ENCODE peak calls at places on chromosomes 4 and X, in seven cellular contexts. B is upper lobe of right lung; D is H7; L is PC-3; Y is testis; O is SK-N-SH; U is CD8-positive, alpha-beta memory T cell. J is an unnamed sample.

GRCh38 chrX:41406211-41406610 is 40.9 kb upstream of the NYX start:
- DNase-seq in B (no peak), D (no peak), L (peak; percentile 47), Y (no peak), O (no peak), U (no peak), J (no peak)

GRCh38 chrX:47644557-47645091 is 5.7 kb downstream of the ELK1 start:
- DNase-seq in B (no peak), D (peak; percentile 81), L (peak; percentile 17), Y (no peak), O (peak; percentile 65), U (no peak), J (no peak)

GRCh38 chr4:106478152-106478551 is 109.6 kb upstream of the GIMD1 start:
- DNase-seq in B (no peak), D (no peak), L (no peak), Y (no peak), O (no peak), U (no peak), J (no peak)

GRCh38 chr4:183391204-183391603 is 53.2 kb upstream of the CDKN2AIP start:
- DNase-seq in B (no peak), D (no peak), L (no peak), Y (no peak), O (no peak), U (no peak), J (no peak)

GRCh38 chr4:182799515-182800215 is 117.5 kb downstream of the DCTD start:
- DNase-seq in B (no peak), D (peak; percentile 43), L (no peak), Y (peak; percentile 53), O (no peak), U (no peak), J (no peak)

GRCh38 chr4:100986360-100986868 is 360.9 kb downstream of the PPP3CA start:
- DNase-seq in B (no peak), D (no peak), L (no peak), Y (no peak), O (no peak), U (no peak), J (no peak)

GRCh38 chr4:13917010-13917409 is 289.5 kb upstream of the BOD1L1 start:
- DNase-seq in B (no peak), D (no peak), L (no peak), Y (no peak), O (no peak), U (no peak), J (no peak)

GRCh38 chr4:159106636-159107035 is 3.8 kb downstream of the RAPGEF2 start:
- DNase-seq in B (no peak), D (no peak), L (no peak), Y (no peak), O (no peak), U (no peak), J (no peak)

GRCh38 chr4:90207887-90208454 is 80.8 kb downstream of the CCSER1 start:
- DNase-seq in B (no peak), D (no peak), L (no peak), Y (no peak), O (no peak), U (no peak), J (no peak)

GRCh38 chr4:6118201-6118600 is 82.1 kb downstream of the JAKMIP1 start:
- DNase-seq in B (peak; percentile 22), D (no peak), L (no peak), Y (no peak), O (no peak), U (no peak), J (no peak)

GRCh38 chr4:100935090-100935489 is 412.2 kb downstream of the PPP3CA start:
- DNase-seq in B (no peak), D (no peak), L (peak; percentile 44), Y (peak; percentile 16), O (peak; percentile 9), U (no peak), J (no peak)

GRCh38 chr4:11426716-11427115 is 2.0 kb downstream of the HS3ST1 start:
- DNase-seq in B (no peak), D (no peak), L (no peak), Y (no peak), O (no peak), U (no peak), J (no peak)

GRCh38 chr4:41428941-41429669 is 108.9 kb upstream of the LIMCH1 start:
- DNase-seq in B (no peak), D (no peak), L (no peak), Y (no peak), O (no peak), U (no peak), J (no peak)

GRCh38 chr4:40254961-40255721 is 58.3 kb downstream of the RHOH start:
- DNase-seq in B (no peak), D (no peak), L (peak; percentile 39), Y (no peak), O (no peak), U (no peak), J (no peak)

GRCh38 chrX:47218920-47219815 is 687 bp downstream of the CDK16 start:
- DNase-seq in B (peak; percentile 79), D (peak; percentile 89), L (no peak), Y (peak; percentile 26), O (peak; percentile 71), U (peak; percentile 47), J (peak; percentile 57)

GRCh38 chr4:153651041-153651960 is 32.8 kb upstream of the TLR2 start:
- DNase-seq in B (peak; percentile 74), D (no peak), L (peak; percentile 28), Y (peak; percentile 35), O (no peak), U (peak; percentile 31), J (no peak)

GRCh38 chrX:134026732-134027311 is 41.4 kb upstream of the GPC3 start:
- DNase-seq in B (no peak), D (peak; percentile 48), L (peak; percentile 56), Y (peak; percentile 46), O (peak; percentile 31), U (peak; percentile 11), J (peak; percentile 15)

GRCh38 chr4:176949022-176949421 is 156.3 kb upstream of the VEGFC start:
- DNase-seq in B (peak; percentile 62), D (no peak), L (no peak), Y (no peak), O (no peak), U (no peak), J (no peak)

GRCh38 chr4:105714071-105714521 is 5.5 kb downstream of the GSTCD start:
- DNase-seq in B (no peak), D (no peak), L (peak; percentile 52), Y (no peak), O (no peak), U (no peak), J (no peak)

DNA sequence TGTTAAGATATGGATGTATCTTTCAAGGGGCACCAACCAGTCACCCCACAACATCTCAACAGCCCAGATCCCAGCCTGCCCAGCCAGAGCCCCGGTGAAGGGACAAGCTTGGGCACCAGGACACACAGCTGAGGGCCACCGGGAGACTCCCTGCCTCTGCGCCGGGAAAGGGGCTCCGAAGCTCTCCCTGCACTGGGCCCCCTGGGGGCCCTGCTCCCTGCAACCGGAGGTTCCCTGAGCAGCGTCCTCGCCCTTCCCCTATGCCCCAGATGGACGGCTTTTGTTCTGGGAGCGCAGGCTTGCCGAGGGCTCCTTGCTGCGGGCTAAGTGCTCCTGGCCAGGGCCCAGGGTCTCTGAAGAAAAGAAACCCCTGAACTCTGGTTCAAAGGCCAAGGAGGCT is 944 bp upstream of the ZFP92 start:
- DNase-seq in B (no peak), D (no peak), L (no peak), Y (no peak), O (no peak), U (no peak), J (no peak)
- H3K27me3 ChIP-seq in B (no peaks in the 10 kb centered on the region), D (peaks cover 5% of the 10 kb centered on the region), L (peaks cover 41% of the 10 kb centered on the region), Y (no peaks in the 10 kb centered on the region), O (peaks cover 42% of the 10 kb centered on the region), U (no peaks in the 10 kb centered on the region), J (peaks cover 57% of the 10 kb centered on the region)

GRCh38 chr4:146650034-146650433 is 11.3 kb downstream of the POU4F2 start:
- DNase-seq in B (no peak), D (no peak), L (no peak), Y (no peak), O (no peak), U (no peak), J (no peak)

GRCh38 chr4:146647615-146648383 is 9.1 kb downstream of the POU4F2 start:
- DNase-seq in B (no peak), D (peak; percentile 68), L (no peak), Y (no peak), O (peak; percentile 37), U (no peak), J (no peak)

GRCh38 chr4:146646601-146647000 is 7.9 kb downstream of the POU4F2 start:
- DNase-seq in B (no peak), D (no peak), L (no peak), Y (no peak), O (peak; percentile 42), U (no peak), J (no peak)

GRCh38 chr4:146648384-146648783 is 9.7 kb downstream of the POU4F2 start:
- DNase-seq in B (no peak), D (peak; percentile 67), L (no peak), Y (no peak), O (peak; percentile 38), U (no peak), J (no peak)

DNA sequence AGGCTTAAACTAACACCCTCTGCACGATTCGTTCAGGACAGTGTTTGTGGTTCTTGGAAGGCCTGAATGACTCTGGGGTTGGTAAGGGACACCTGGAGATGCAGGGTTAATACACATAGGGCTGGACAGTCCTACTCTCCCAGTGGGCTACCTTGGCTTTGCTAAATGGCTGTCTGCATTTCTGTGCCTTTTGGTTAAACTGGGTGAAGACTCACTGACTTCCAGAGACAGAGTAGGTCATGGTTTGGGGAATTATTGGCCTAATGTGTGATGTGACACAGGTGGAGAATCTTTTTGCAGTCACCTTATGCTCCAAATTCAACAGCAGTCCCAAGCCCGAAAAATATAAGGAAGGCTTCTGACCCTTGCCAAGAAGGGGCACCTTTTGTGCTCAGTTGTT is 10.5 kb downstream of the POU4F2 start:
- DNase-seq in B (no peak), D (no peak), L (no peak), Y (no peak), O (no peak), U (no peak), J (no peak)
- H3K27me3 ChIP-seq in B (peaks cover 86% of the 10 kb centered on the region), D (peaks cover 99% of the 10 kb centered on the region), L (peaks cover 64% of the 10 kb centered on the region), Y (no peaks in the 10 kb centered on the region), O (peaks cover 48% of the 10 kb centered on the region), U (peaks cover 10% of the 10 kb centered on the region), J (no peaks in the 10 kb centered on the region)

GRCh38 chr4:3858046-3858730 is 92.0 kb downstream of the ADRA2C start:
- DNase-seq in B (no peak), D (peak; percentile 71), L (no peak), Y (no peak), O (no peak), U (no peak), J (no peak)

GRCh38 chr4:3855646-3856045 is 89.5 kb downstream of the ADRA2C start:
- DNase-seq in B (no peak), D (no peak), L (no peak), Y (no peak), O (no peak), U (no peak), J (no peak)

GRCh38 chr4:3856604-3857204 is 90.5 kb downstream of the ADRA2C start:
- DNase-seq in B (no peak), D (no peak), L (no peak), Y (no peak), O (no peak), U (no peak), J (no peak)

GRCh38 chr4:3858765-3859388 is 92.7 kb downstream of the ADRA2C start:
- DNase-seq in B (no peak), D (no peak), L (no peak), Y (no peak), O (no peak), U (no peak), J (no peak)

GRCh38 chr4:3857316-3857926 is 91.2 kb downstream of the ADRA2C start:
- DNase-seq in B (no peak), D (no peak), L (no peak), Y (no peak), O (no peak), U (no peak), J (no peak)
- H3K27me3 ChIP-seq in B (peaks cover 40% of the 10 kb centered on the region), D (no peaks in the 10 kb centered on the region), L (peaks cover 91% of the 10 kb centered on the region), Y (no peaks in the 10 kb centered on the region), O (no peaks in the 10 kb centered on the region), U (no peaks in the 10 kb centered on the region), J (no peaks in the 10 kb centered on the region)

GRCh38 chrX:30414144-30414543 is 105.0 kb upstream of the NR0B1 start:
- DNase-seq in B (no peak), D (no peak), L (no peak), Y (no peak), O (no peak), U (no peak), J (no peak)
- H3K27me3 ChIP-seq in B (no peaks in the 10 kb centered on the region), D (no peaks in the 10 kb centered on the region), L (peaks cover 74% of the 10 kb centered on the region), Y (no peaks in the 10 kb centered on the region), O (peaks cover 4% of the 10 kb centered on the region), U (no peaks in the 10 kb centered on the region), J (peaks cover 18% of the 10 kb centered on the region)